ENCODE peak calls at places on chromosomes 7 and 10, in six cellular contexts. One of them, this sample, is unnamed.
A peak's percentile ranks its signal among the peaks of the same experiment; 100 is the strongest.

GRCh38 chr10:84140036-84140379 is 699 bp downstream of the GHITM start:
- DNase-seq in thoracic aorta: no peak
- DNase-seq in A549: peak; percentile 31
- DNase-seq in PC-3: no peak
- DNase-seq in sigmoid colon: no peak
- DNase-seq in AG04450: no peak
- DNase-seq in this sample: no peak

GRCh38 chr10:99276848-99277486 is 41.3 kb upstream of the HPSE2 start:
- DNase-seq in thoracic aorta: no peak
- DNase-seq in A549: peak; percentile 56
- DNase-seq in PC-3: peak; percentile 56
- DNase-seq in sigmoid colon: no peak
- DNase-seq in AG04450: no peak
- DNase-seq in this sample: no peak

GRCh38 chr10:75475470-75476182 is 44.2 kb downstream of the LRMDA start:
- DNase-seq in thoracic aorta: no peak
- DNase-seq in A549: no peak
- DNase-seq in PC-3: no peak
- DNase-seq in sigmoid colon: no peak
- DNase-seq in AG04450: no peak
- DNase-seq in this sample: no peak

GRCh38 chr10:97399843-97400545 is 1.1 kb downstream of the RRP12 start:
- DNase-seq in thoracic aorta: no peak
- DNase-seq in A549: peak; percentile 75
- DNase-seq in PC-3: peak; percentile 75
- DNase-seq in sigmoid colon: no peak
- DNase-seq in AG04450: peak; percentile 32
- DNase-seq in this sample: no peak

GRCh38 chr7:6624246-6624611 is 8.8 kb downstream of the ZNF853 start:
- DNase-seq in thoracic aorta: no peak
- DNase-seq in A549: no peak
- DNase-seq in PC-3: no peak
- DNase-seq in sigmoid colon: no peak
- DNase-seq in AG04450: no peak
- DNase-seq in this sample: no peak

GRCh38 chr7:73978681-73979563 is 49.1 kb upstream of the ELN start:
- DNase-seq in thoracic aorta: no peak
- DNase-seq in A549: peak; percentile 90
- DNase-seq in PC-3: peak; percentile 80
- DNase-seq in sigmoid colon: peak; percentile 64
- DNase-seq in AG04450: no peak
- DNase-seq in this sample: peak; percentile 62

GRCh38 chr10:128628252-128628651 is 502.0 kb upstream of the MKI67 start:
- DNase-seq in thoracic aorta: no peak
- DNase-seq in A549: no peak
- DNase-seq in PC-3: no peak
- DNase-seq in sigmoid colon: no peak
- DNase-seq in AG04450: no peak
- DNase-seq in this sample: no peak

GRCh38 chr7:158273138-158273651 is 314.4 kb downstream of the PTPRN2 start:
- DNase-seq in thoracic aorta: no peak
- DNase-seq in A549: no peak
- DNase-seq in PC-3: no peak
- DNase-seq in sigmoid colon: peak; percentile 38
- DNase-seq in AG04450: no peak
- DNase-seq in this sample: no peak

GRCh38 chr10:87544750-87545149 is 40.1 kb downstream of the MINPP1 start:
- DNase-seq in thoracic aorta: no peak
- DNase-seq in A549: no peak
- DNase-seq in PC-3: no peak
- DNase-seq in sigmoid colon: no peak
- DNase-seq in AG04450: no peak
- DNase-seq in this sample: no peak

GRCh38 chr7:22732556-22733126 is 5.6 kb downstream of the IL6 start:
- DNase-seq in thoracic aorta: no peak
- DNase-seq in A549: peak; percentile 28
- DNase-seq in PC-3: peak; percentile 76
- DNase-seq in sigmoid colon: no peak
- DNase-seq in AG04450: no peak
- DNase-seq in this sample: no peak

GRCh38 chr7:130213820-130214219 is 6.2 kb downstream of the SSMEM1 start:
- DNase-seq in thoracic aorta: no peak
- DNase-seq in A549: no peak
- DNase-seq in PC-3: no peak
- DNase-seq in sigmoid colon: no peak
- DNase-seq in AG04450: no peak
- DNase-seq in this sample: no peak

GRCh38 chr7:2863461-2864066 is 19.5 kb upstream of the GNA12 start:
- DNase-seq in thoracic aorta: peak; percentile 59
- DNase-seq in A549: peak; percentile 83
- DNase-seq in PC-3: peak; percentile 94
- DNase-seq in sigmoid colon: peak; percentile 94
- DNase-seq in AG04450: peak; percentile 84
- DNase-seq in this sample: peak; percentile 96

GRCh38 chr10:23345861-23346260 is 1.3 kb upstream of the C10orf67 start:
- DNase-seq in thoracic aorta: no peak
- DNase-seq in A549: peak; percentile 5
- DNase-seq in PC-3: peak; percentile 85
- DNase-seq in sigmoid colon: no peak
- DNase-seq in AG04450: peak; percentile 67
- DNase-seq in this sample: no peak

GRCh38 chr7:106947244-106947728 is 82.2 kb downstream of the PIK3CG start:
- DNase-seq in thoracic aorta: no peak
- DNase-seq in A549: peak; percentile 73
- DNase-seq in PC-3: peak; percentile 72
- DNase-seq in sigmoid colon: no peak
- DNase-seq in AG04450: peak; percentile 69
- DNase-seq in this sample: no peak

GRCh38 chr10:121495719-121496118 is 102.5 kb downstream of the FGFR2 start:
- DNase-seq in thoracic aorta: no peak
- DNase-seq in A549: no peak
- DNase-seq in PC-3: no peak
- DNase-seq in sigmoid colon: no peak
- DNase-seq in AG04450: no peak
- DNase-seq in this sample: no peak

GRCh38 chr10:46518028-46518725 is 38.3 kb downstream of the GPRIN2 start:
- DNase-seq in thoracic aorta: no peak
- DNase-seq in A549: no peak
- DNase-seq in PC-3: no peak
- DNase-seq in sigmoid colon: no peak
- DNase-seq in AG04450: no peak
- DNase-seq in this sample: no peak

GRCh38 chr7:37234928-37235327 is 213.7 kb downstream of the ELMO1 start:
- DNase-seq in thoracic aorta: no peak
- DNase-seq in A549: peak; percentile 48
- DNase-seq in PC-3: peak; percentile 39
- DNase-seq in sigmoid colon: no peak
- DNase-seq in AG04450: no peak
- DNase-seq in this sample: no peak

GRCh38 chr7:7554021-7554432 is 12.7 kb upstream of the MIOS start:
- DNase-seq in thoracic aorta: no peak
- DNase-seq in A549: no peak
- DNase-seq in PC-3: peak; percentile 80
- DNase-seq in sigmoid colon: no peak
- DNase-seq in AG04450: no peak
- DNase-seq in this sample: no peak

GRCh38 chr7:31421607-31422006 is 81.1 kb upstream of the NEUROD6 start:
- DNase-seq in thoracic aorta: no peak
- DNase-seq in A549: no peak
- DNase-seq in PC-3: peak; percentile 64
- DNase-seq in sigmoid colon: no peak
- DNase-seq in AG04450: no peak
- DNase-seq in this sample: no peak
- H3K4me3 ChIP-seq in thoracic aorta: no peak overlapping the region
- H3K4me3 ChIP-seq in A549: no peak overlapping the region
- H3K4me3 ChIP-seq in PC-3: no peak overlapping the region
- H3K4me3 ChIP-seq in sigmoid colon: no peak overlapping the region
- H3K4me3 ChIP-seq in AG04450: no peak overlapping the region
- H3K4me3 ChIP-seq in this sample: no peak overlapping the region

DNA sequence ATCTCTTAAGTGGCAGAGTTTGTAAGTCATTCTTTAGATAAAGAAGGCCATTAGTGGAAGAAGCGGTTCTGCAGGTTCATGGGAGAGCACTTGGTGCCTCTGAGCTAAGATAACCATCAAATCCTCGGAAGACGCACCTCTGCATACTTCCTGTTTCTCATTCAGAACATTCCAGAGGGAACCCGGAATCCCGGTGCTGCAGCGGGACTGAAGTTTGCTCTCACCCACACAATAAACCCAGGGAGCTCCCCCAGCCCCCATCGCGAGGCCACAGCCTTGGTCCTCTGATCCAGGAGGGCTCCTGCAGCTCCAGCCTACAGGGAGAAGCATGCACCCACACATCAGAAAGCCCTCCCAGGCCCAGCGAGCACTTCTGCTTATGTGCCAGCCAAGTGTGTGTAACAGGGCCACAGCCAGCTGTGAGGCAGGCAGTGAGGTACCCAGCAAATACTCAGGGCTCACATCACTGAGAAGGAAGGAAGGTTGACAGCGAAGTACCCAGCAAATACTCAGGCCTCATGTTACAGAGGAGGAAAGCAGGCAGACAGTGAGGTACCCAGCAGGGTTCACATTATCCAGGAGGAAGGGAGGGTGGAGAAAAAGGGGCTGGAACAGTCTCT is 142.4 kb downstream of the DIP2C start:
- DNase-seq in thoracic aorta: no peak
- DNase-seq in A549: no peak
- DNase-seq in PC-3: peak; percentile 81
- DNase-seq in sigmoid colon: peak; percentile 65
- DNase-seq in AG04450: no peak
- DNase-seq in this sample: no peak
- H3K27ac ChIP-seq in thoracic aorta: no peak overlapping the region
- H3K27ac ChIP-seq in A549: no peak overlapping the region
- H3K27ac ChIP-seq in PC-3: peak overlapping the region; percentile 55
- H3K27ac ChIP-seq in sigmoid colon: peak overlapping the region; percentile 7
- H3K27ac ChIP-seq in AG04450: no peak overlapping the region
- H3K27ac ChIP-seq in this sample: no peak overlapping the region

GRCh38 chr7:119706608-119707007 is 566.4 kb upstream of the KCND2 start:
- DNase-seq in thoracic aorta: no peak
- DNase-seq in A549: no peak
- DNase-seq in PC-3: no peak
- DNase-seq in sigmoid colon: no peak
- DNase-seq in AG04450: no peak
- DNase-seq in this sample: no peak

GRCh38 chr7:119713606-119714005 is 559.4 kb upstream of the KCND2 start:
- DNase-seq in thoracic aorta: no peak
- DNase-seq in A549: no peak
- DNase-seq in PC-3: no peak
- DNase-seq in sigmoid colon: no peak
- DNase-seq in AG04450: no peak
- DNase-seq in this sample: no peak

GRCh38 chr7:119711104-119711503 is 561.9 kb upstream of the KCND2 start:
- DNase-seq in thoracic aorta: no peak
- DNase-seq in A549: no peak
- DNase-seq in PC-3: no peak
- DNase-seq in sigmoid colon: no peak
- DNase-seq in AG04450: no peak
- DNase-seq in this sample: no peak
- H3K4me3 ChIP-seq in thoracic aorta: no peak overlapping the region
- H3K4me3 ChIP-seq in A549: no peak overlapping the region
- H3K4me3 ChIP-seq in PC-3: no peak overlapping the region
- H3K4me3 ChIP-seq in sigmoid colon: no peak overlapping the region
- H3K4me3 ChIP-seq in AG04450: no peak overlapping the region
- H3K4me3 ChIP-seq in this sample: no peak overlapping the region

DNA sequence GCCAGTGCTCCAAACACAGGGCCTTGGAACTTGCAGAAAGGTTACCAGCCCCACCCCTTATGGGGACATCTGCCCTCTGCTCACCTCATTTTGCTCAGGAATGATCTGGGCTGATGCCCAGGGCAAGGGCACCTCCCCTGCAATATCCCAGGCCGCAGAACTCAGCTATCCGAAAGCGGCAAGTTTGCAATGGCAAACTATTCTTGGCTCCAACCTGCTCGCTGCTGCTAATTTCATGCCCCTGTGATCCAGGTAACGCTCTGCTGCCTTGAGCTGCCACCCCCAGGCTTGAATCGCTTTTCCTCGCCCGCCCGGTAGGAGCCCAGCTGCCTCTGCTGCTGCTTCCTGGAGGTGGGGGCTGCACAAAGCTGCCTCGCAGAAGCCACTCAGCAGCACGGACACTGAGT is 18.2 kb downstream of the SLC29A3 start:
- DNase-seq in thoracic aorta: no peak
- DNase-seq in A549: no peak
- DNase-seq in PC-3: no peak
- DNase-seq in sigmoid colon: no peak
- DNase-seq in AG04450: no peak
- DNase-seq in this sample: peak; percentile 88
- H3K27ac ChIP-seq in thoracic aorta: no peak overlapping the region
- H3K27ac ChIP-seq in A549: peak overlapping the region; percentile 61
- H3K27ac ChIP-seq in PC-3: no peak overlapping the region
- H3K27ac ChIP-seq in sigmoid colon: no peak overlapping the region
- H3K27ac ChIP-seq in AG04450: no peak overlapping the region
- H3K27ac ChIP-seq in this sample: peak overlapping the region; percentile 57

GRCh38 chr10:116080553-116080952 is 192.5 kb downstream of the GFRA1 start:
- DNase-seq in thoracic aorta: no peak
- DNase-seq in A549: peak; percentile 9
- DNase-seq in PC-3: peak; percentile 8
- DNase-seq in sigmoid colon: no peak
- DNase-seq in AG04450: no peak
- DNase-seq in this sample: no peak
- H3K4me3 ChIP-seq in thoracic aorta: no peak overlapping the region
- H3K4me3 ChIP-seq in A549: no peak overlapping the region
- H3K4me3 ChIP-seq in PC-3: no peak overlapping the region
- H3K4me3 ChIP-seq in sigmoid colon: no peak overlapping the region
- H3K4me3 ChIP-seq in AG04450: no peak overlapping the region
- H3K4me3 ChIP-seq in this sample: no peak overlapping the region

GRCh38 chr7:27100601-27101187 is 1.8 kb downstream of the HOXA2 start:
- DNase-seq in thoracic aorta: no peak
- DNase-seq in A549: no peak
- DNase-seq in PC-3: no peak
- DNase-seq in sigmoid colon: no peak
- DNase-seq in AG04450: no peak
- DNase-seq in this sample: no peak
- H3K27ac ChIP-seq in thoracic aorta: peak overlapping the region; percentile 96
- H3K27ac ChIP-seq in A549: no peak overlapping the region
- H3K27ac ChIP-seq in PC-3: no peak overlapping the region
- H3K27ac ChIP-seq in sigmoid colon: peak overlapping the region; percentile 93
- H3K27ac ChIP-seq in AG04450: peak overlapping the region; percentile 93
- H3K27ac ChIP-seq in this sample: peak overlapping the region; percentile 73

This sample was measured in kidney.